ENCODE peak calls at places on chromosomes 13 and 19, in six cellular contexts. One of them, this sample, is unnamed. For H3K4me1, the result is how much of the 10 kb centered on the place peaks cover.

GRCh38 chr19:17886515-17886914 is 14.8 kb downstream of the SLC5A5 start:
- DNase-seq in tibial nerve: no peak
- DNase-seq in HCT116: no peak
- DNase-seq in A549: no peak
- DNase-seq in IMR-90: no peak
- DNase-seq in colonic mucosa: no peak
- DNase-seq in this sample: no peak

GRCh38 chr13:95474992-95475391 is 77.5 kb upstream of the CLDN10 start:
- DNase-seq in tibial nerve: no peak
- DNase-seq in HCT116: no peak
- DNase-seq in A549: no peak
- DNase-seq in IMR-90: no peak
- DNase-seq in colonic mucosa: no peak
- DNase-seq in this sample: no peak

GRCh38 chr13:45196091-45196490 is 4.8 kb downstream of the KCTD4 start:
- DNase-seq in tibial nerve: no peak
- DNase-seq in HCT116: no peak
- DNase-seq in A549: no peak
- DNase-seq in IMR-90: no peak
- DNase-seq in colonic mucosa: no peak
- DNase-seq in this sample: no peak

GRCh38 chr13:72536668-72537399 is 190.6 kb downstream of the MZT1 start:
- DNase-seq in tibial nerve: no peak
- DNase-seq in HCT116: no peak
- DNase-seq in A549: no peak
- DNase-seq in IMR-90: no peak
- DNase-seq in colonic mucosa: peak
- DNase-seq in this sample: no peak

GRCh38 chr13:50712882-50713281 is 130.6 kb downstream of the DLEU7 start:
- DNase-seq in tibial nerve: no peak
- DNase-seq in HCT116: no peak
- DNase-seq in A549: no peak
- DNase-seq in IMR-90: no peak
- DNase-seq in colonic mucosa: no peak
- DNase-seq in this sample: no peak

GRCh38 chr13:40940841-40941240 is 78.3 kb downstream of the ELF1 start:
- DNase-seq in tibial nerve: no peak
- DNase-seq in HCT116: no peak
- DNase-seq in A549: no peak
- DNase-seq in IMR-90: no peak
- DNase-seq in colonic mucosa: no peak
- DNase-seq in this sample: no peak

GRCh38 chr13:29861694-29862110 is 11.3 kb upstream of the UBL3 start:
- DNase-seq in tibial nerve: no peak
- DNase-seq in HCT116: no peak
- DNase-seq in A549: peak
- DNase-seq in IMR-90: peak
- DNase-seq in colonic mucosa: no peak
- DNase-seq in this sample: peak

GRCh38 chr13:22744688-22745452 is 435.9 kb upstream of the SGCG start:
- DNase-seq in tibial nerve: no peak
- DNase-seq in HCT116: peak
- DNase-seq in A549: peak
- DNase-seq in IMR-90: no peak
- DNase-seq in colonic mucosa: no peak
- DNase-seq in this sample: no peak

GRCh38 chr19:20558011-20558410 is 7.6 kb downstream of the ZNF737 start:
- DNase-seq in tibial nerve: no peak
- DNase-seq in HCT116: no peak
- DNase-seq in A549: no peak
- DNase-seq in IMR-90: no peak
- DNase-seq in colonic mucosa: no peak
- DNase-seq in this sample: no peak

GRCh38 chr13:112441779-112442310 is 65.7 kb downstream of the SPACA7 start:
- DNase-seq in tibial nerve: no peak
- DNase-seq in HCT116: no peak
- DNase-seq in A549: no peak
- DNase-seq in IMR-90: no peak
- DNase-seq in colonic mucosa: no peak
- DNase-seq in this sample: no peak

GRCh38 chr19:55579766-55580621 is 654 bp downstream of the ZNF579 start:
- DNase-seq in tibial nerve: no peak
- DNase-seq in HCT116: no peak
- DNase-seq in A549: peak
- DNase-seq in IMR-90: peak
- DNase-seq in colonic mucosa: no peak
- DNase-seq in this sample: no peak

GRCh38 chr13:73602295-73602694 is 531.9 kb downstream of the KLF12 start:
- DNase-seq in tibial nerve: no peak
- DNase-seq in HCT116: peak
- DNase-seq in A549: no peak
- DNase-seq in IMR-90: peak
- DNase-seq in colonic mucosa: no peak
- DNase-seq in this sample: peak

GRCh38 chr19:10863107-10863700 is 8.1 kb upstream of the CARM1 start:
- DNase-seq in tibial nerve: no peak
- DNase-seq in HCT116: no peak
- DNase-seq in A549: no peak
- DNase-seq in IMR-90: no peak
- DNase-seq in colonic mucosa: no peak
- DNase-seq in this sample: peak

GRCh38 chr13:82993417-82993816 is 888.9 kb downstream of the SLITRK1 start:
- DNase-seq in tibial nerve: no peak
- DNase-seq in HCT116: no peak
- DNase-seq in A549: no peak
- DNase-seq in IMR-90: no peak
- DNase-seq in colonic mucosa: no peak
- DNase-seq in this sample: no peak

GRCh38 chr19:7391218-7391670 is 42.5 kb downstream of the ARHGEF18 start:
- DNase-seq in tibial nerve: no peak
- DNase-seq in HCT116: peak
- DNase-seq in A549: peak
- DNase-seq in IMR-90: peak
- DNase-seq in colonic mucosa: peak
- DNase-seq in this sample: peak

GRCh38 chr19:52369463-52370340 is at the start of gene ZNF880:
- DNase-seq in tibial nerve: peak
- DNase-seq in HCT116: no peak
- DNase-seq in A549: peak
- DNase-seq in IMR-90: peak
- DNase-seq in colonic mucosa: peak
- DNase-seq in this sample: peak

GRCh38 chr13:38662362-38662761 is 24.5 kb upstream of the FREM2 start:
- DNase-seq in tibial nerve: no peak
- DNase-seq in HCT116: no peak
- DNase-seq in A549: no peak
- DNase-seq in IMR-90: peak
- DNase-seq in colonic mucosa: no peak
- DNase-seq in this sample: no peak

GRCh38 chr19:44754743-44755066 is 6.2 kb downstream of the BCL3 start:
- DNase-seq in tibial nerve: no peak
- DNase-seq in HCT116: no peak
- DNase-seq in A549: no peak
- DNase-seq in IMR-90: no peak
- DNase-seq in colonic mucosa: peak
- DNase-seq in this sample: no peak

GRCh38 chr13:99988469-99989375 is 7.1 kb downstream of the ZIC2 start:
- DNase-seq in tibial nerve: no peak
- DNase-seq in HCT116: no peak
- DNase-seq in A549: no peak
- DNase-seq in IMR-90: no peak
- DNase-seq in colonic mucosa: no peak
- DNase-seq in this sample: no peak

GRCh38 chr13:108961542-108962125 is 332.2 kb downstream of the MYO16 start:
- DNase-seq in tibial nerve: no peak
- DNase-seq in HCT116: peak
- DNase-seq in A549: peak
- DNase-seq in IMR-90: peak
- DNase-seq in colonic mucosa: no peak
- DNase-seq in this sample: no peak

GRCh38 chr13:42892760-42893159 is 99.3 kb downstream of the EPSTI1 start:
- DNase-seq in tibial nerve: no peak
- DNase-seq in HCT116: no peak
- DNase-seq in A549: no peak
- DNase-seq in IMR-90: peak
- DNase-seq in colonic mucosa: no peak
- DNase-seq in this sample: peak

GRCh38 chr19:57434386-57435061 is 601 bp upstream of the ZNF749 start:
- DNase-seq in tibial nerve: no peak
- DNase-seq in HCT116: no peak
- DNase-seq in A549: no peak
- DNase-seq in IMR-90: no peak
- DNase-seq in colonic mucosa: no peak
- DNase-seq in this sample: no peak

GRCh38 chr19:2528543-2529173 is 52.7 kb downstream of the GADD45B start:
- DNase-seq in tibial nerve: no peak
- DNase-seq in HCT116: no peak
- DNase-seq in A549: no peak
- DNase-seq in IMR-90: no peak
- DNase-seq in colonic mucosa: no peak
- DNase-seq in this sample: no peak

GRCh38 chr19:28884786-28885476 is 328.0 kb downstream of the UQCRFS1 start:
- DNase-seq in tibial nerve: no peak
- DNase-seq in HCT116: no peak
- DNase-seq in A549: no peak
- DNase-seq in IMR-90: no peak
- DNase-seq in colonic mucosa: no peak
- DNase-seq in this sample: no peak

GRCh38 chr19:7973883-7974282 is 30.4 kb upstream of the TIMM44 start:
- DNase-seq in tibial nerve: no peak
- DNase-seq in HCT116: no peak
- DNase-seq in A549: no peak
- DNase-seq in IMR-90: no peak
- DNase-seq in colonic mucosa: no peak
- DNase-seq in this sample: no peak

GRCh38 chr19:13240312-13241022 is 90.3 kb downstream of the IER2 start:
- DNase-seq in tibial nerve: no peak
- DNase-seq in HCT116: no peak
- DNase-seq in A549: no peak
- DNase-seq in IMR-90: no peak
- DNase-seq in colonic mucosa: no peak
- DNase-seq in this sample: no peak

GRCh38 chr19:58243351-58243750 is 14.6 kb downstream of the ZNF544 start:
- DNase-seq in tibial nerve: no peak
- DNase-seq in HCT116: no peak
- DNase-seq in A549: no peak
- DNase-seq in IMR-90: no peak
- DNase-seq in colonic mucosa: no peak
- DNase-seq in this sample: no peak

GRCh38 chr19:1244693-1245451 is 3.3 kb downstream of the ATP5F1D start:
- DNase-seq in tibial nerve: no peak
- DNase-seq in HCT116: no peak
- DNase-seq in A549: no peak
- DNase-seq in IMR-90: no peak
- DNase-seq in colonic mucosa: peak
- DNase-seq in this sample: no peak

GRCh38 chr19:1245884-1246816 is 2.2 kb upstream of the MIDN start:
- DNase-seq in tibial nerve: no peak
- DNase-seq in HCT116: no peak
- DNase-seq in A549: no peak
- DNase-seq in IMR-90: no peak
- DNase-seq in colonic mucosa: peak
- DNase-seq in this sample: no peak

GRCh38 chr19:1245468-1245867 is 2.9 kb upstream of the MIDN start:
- DNase-seq in tibial nerve: no peak
- DNase-seq in HCT116: no peak
- DNase-seq in A549: no peak
- DNase-seq in IMR-90: no peak
- DNase-seq in colonic mucosa: peak
- DNase-seq in this sample: no peak

GRCh38 chr19:1241417-1242095 is at the start of gene ATP5F1D:
- DNase-seq in tibial nerve: peak
- DNase-seq in HCT116: no peak
- DNase-seq in A549: peak
- DNase-seq in IMR-90: peak
- DNase-seq in colonic mucosa: peak
- DNase-seq in this sample: peak

GRCh38 chr19:1243768-1244692 is 2.5 kb downstream of the ATP5F1D start:
- DNase-seq in tibial nerve: no peak
- DNase-seq in HCT116: no peak
- DNase-seq in A549: peak
- DNase-seq in IMR-90: peak
- DNase-seq in colonic mucosa: peak
- DNase-seq in this sample: no peak
- H3K4me1 ChIP-seq in tibial nerve: half or more
- H3K4me1 ChIP-seq in HCT116: half or more
- H3K4me1 ChIP-seq in A549: half or more
- H3K4me1 ChIP-seq in IMR-90: under half
- H3K4me1 ChIP-seq in colonic mucosa: under half
- H3K4me1 ChIP-seq in this sample: under half

DNA sequence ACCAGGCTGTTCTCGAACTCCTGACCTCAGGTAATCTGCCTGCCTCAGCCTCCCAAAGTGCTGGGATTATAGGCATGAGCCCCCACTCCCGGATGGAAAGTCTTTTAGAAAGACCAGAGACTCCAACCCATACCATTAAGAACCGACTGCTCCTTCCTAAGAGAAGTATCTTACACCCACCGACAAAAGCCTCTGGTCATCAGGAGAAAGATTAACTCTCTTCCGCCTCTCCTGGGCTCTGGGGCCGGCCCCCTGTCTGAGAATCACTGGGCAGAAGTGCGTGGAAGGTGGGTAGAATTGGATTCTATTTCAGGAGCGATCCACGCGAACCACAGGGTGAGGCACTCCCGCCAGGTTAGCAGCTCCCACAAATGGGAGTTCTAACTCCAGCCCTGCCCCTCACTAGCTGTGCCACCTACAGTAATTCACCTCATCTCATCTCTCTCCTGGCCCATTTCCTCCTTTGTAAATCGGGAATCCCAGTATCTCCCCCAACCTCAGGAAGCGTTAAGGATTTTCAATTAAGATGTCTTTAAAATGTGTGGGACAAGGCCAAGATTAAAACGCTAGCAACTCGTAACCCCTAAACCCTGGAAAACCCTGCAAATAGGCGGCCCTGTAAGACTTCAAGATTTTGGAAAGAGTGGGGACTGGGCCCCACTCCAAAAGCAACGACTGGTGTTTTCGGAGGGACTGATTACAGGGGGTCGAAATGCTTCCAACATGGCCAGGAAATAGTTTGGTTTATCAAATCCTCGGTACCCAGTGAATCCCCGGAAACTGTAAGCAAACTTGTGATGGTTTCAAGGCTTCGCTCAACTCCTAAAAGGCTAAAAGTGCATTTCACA is 1.3 kb downstream of the HNRNPL start:
- DNase-seq in tibial nerve: no peak
- DNase-seq in HCT116: no peak
- DNase-seq in A549: no peak
- DNase-seq in IMR-90: no peak
- DNase-seq in colonic mucosa: no peak
- DNase-seq in this sample: no peak
- H3K27ac ChIP-seq in tibial nerve: peak
- H3K27ac ChIP-seq in HCT116: peak
- H3K27ac ChIP-seq in A549: peak
- H3K27ac ChIP-seq in IMR-90: peak
- H3K27ac ChIP-seq in colonic mucosa: peak
- H3K27ac ChIP-seq in this sample: peak

GRCh38 chr19:41354343-41354974 is 737 bp upstream of the TGFB1 start:
- DNase-seq in tibial nerve: no peak
- DNase-seq in HCT116: no peak
- DNase-seq in A549: no peak
- DNase-seq in IMR-90: no peak
- DNase-seq in colonic mucosa: peak
- DNase-seq in this sample: no peak
- TF ChIP-seq CTCF in tibial nerve: no peak
- TF ChIP-seq CTCF in HCT116: no peak
- TF ChIP-seq CTCF in A549: peak
- TF ChIP-seq CTCF in IMR-90: no peak
- TF ChIP-seq CTCF in colonic mucosa: no peak
- TF ChIP-seq CTCF in this sample: no peak

GRCh38 chr19:34998777-34999497 is 1.2 kb upstream of the GRAMD1A start:
- DNase-seq in tibial nerve: no peak
- DNase-seq in HCT116: no peak
- DNase-seq in A549: no peak
- DNase-seq in IMR-90: no peak
- DNase-seq in colonic mucosa: peak
- DNase-seq in this sample: no peak
- H3K4me1 ChIP-seq in tibial nerve: half or more
- H3K4me1 ChIP-seq in HCT116: under half
- H3K4me1 ChIP-seq in A549: half or more
- H3K4me1 ChIP-seq in IMR-90: under half
- H3K4me1 ChIP-seq in colonic mucosa: under half
- H3K4me1 ChIP-seq in this sample: under half